ENCODE peak calls at places on chromosomes 5 and 9, in eight cellular contexts. One of them, this sample, is unnamed.

GRCh38 chr9:2227468-2227867 is 212.3 kb downstream of the SMARCA2 start:
- DNase-seq in heart left ventricle: no peak
- DNase-seq in WERI-Rb-1: no peak
- DNase-seq in stimulated activated naive CD8-positive, alpha-beta T cell treated with anti-CD3 and anti-CD28 coated beads, Interleukin-15, amount 100 ng/mL, for 72 hours: no peak
- DNase-seq in islet precursor cell: no peak
- DNase-seq in amniotic stem cell: no peak
- DNase-seq in AG10803: peak; percentile 77
- DNase-seq in COR-L47: no peak
- DNase-seq in this sample: no peak

GRCh38 chr5:97102010-97102470 is 40.4 kb downstream of the LIX1 start:
- DNase-seq in heart left ventricle: no peak
- DNase-seq in WERI-Rb-1: no peak
- DNase-seq in stimulated activated naive CD8-positive, alpha-beta T cell treated with anti-CD3 and anti-CD28 coated beads, Interleukin-15, amount 100 ng/mL, for 72 hours: no peak
- DNase-seq in islet precursor cell: peak; percentile 97
- DNase-seq in amniotic stem cell: no peak
- DNase-seq in AG10803: no peak
- DNase-seq in COR-L47: peak; percentile 73
- DNase-seq in this sample: no peak

GRCh38 chr9:95040106-95040505 is 277.4 kb downstream of the FANCC start:
- DNase-seq in heart left ventricle: no peak
- DNase-seq in WERI-Rb-1: no peak
- DNase-seq in stimulated activated naive CD8-positive, alpha-beta T cell treated with anti-CD3 and anti-CD28 coated beads, Interleukin-15, amount 100 ng/mL, for 72 hours: no peak
- DNase-seq in islet precursor cell: no peak
- DNase-seq in amniotic stem cell: no peak
- DNase-seq in AG10803: no peak
- DNase-seq in COR-L47: no peak
- DNase-seq in this sample: no peak

GRCh38 chr9:134396825-134397224 is 70.6 kb downstream of the RXRA start:
- DNase-seq in heart left ventricle: no peak
- DNase-seq in WERI-Rb-1: no peak
- DNase-seq in stimulated activated naive CD8-positive, alpha-beta T cell treated with anti-CD3 and anti-CD28 coated beads, Interleukin-15, amount 100 ng/mL, for 72 hours: no peak
- DNase-seq in islet precursor cell: no peak
- DNase-seq in amniotic stem cell: no peak
- DNase-seq in AG10803: no peak
- DNase-seq in COR-L47: no peak
- DNase-seq in this sample: peak; percentile 52

GRCh38 chr9:1837453-1838084 is 177.6 kb upstream of the SMARCA2 start:
- DNase-seq in heart left ventricle: no peak
- DNase-seq in WERI-Rb-1: peak; percentile 23
- DNase-seq in stimulated activated naive CD8-positive, alpha-beta T cell treated with anti-CD3 and anti-CD28 coated beads, Interleukin-15, amount 100 ng/mL, for 72 hours: no peak
- DNase-seq in islet precursor cell: peak; percentile 82
- DNase-seq in amniotic stem cell: no peak
- DNase-seq in AG10803: peak; percentile 40
- DNase-seq in COR-L47: no peak
- DNase-seq in this sample: peak; percentile 41

GRCh38 chr9:136345281-136346156 is 18.0 kb downstream of the DNLZ start:
- DNase-seq in heart left ventricle: peak; percentile 76
- DNase-seq in WERI-Rb-1: peak; percentile 89
- DNase-seq in stimulated activated naive CD8-positive, alpha-beta T cell treated with anti-CD3 and anti-CD28 coated beads, Interleukin-15, amount 100 ng/mL, for 72 hours: no peak
- DNase-seq in islet precursor cell: peak; percentile 92
- DNase-seq in amniotic stem cell: no peak
- DNase-seq in AG10803: peak; percentile 52
- DNase-seq in COR-L47: no peak
- DNase-seq in this sample: no peak

GRCh38 chr5:137220523-137220927 is 278.6 kb downstream of the SPOCK1 start:
- DNase-seq in heart left ventricle: no peak
- DNase-seq in WERI-Rb-1: peak; percentile 37
- DNase-seq in stimulated activated naive CD8-positive, alpha-beta T cell treated with anti-CD3 and anti-CD28 coated beads, Interleukin-15, amount 100 ng/mL, for 72 hours: no peak
- DNase-seq in islet precursor cell: peak; percentile 87
- DNase-seq in amniotic stem cell: peak; percentile 64
- DNase-seq in AG10803: peak; percentile 84
- DNase-seq in COR-L47: peak; percentile 64
- DNase-seq in this sample: peak; percentile 12

GRCh38 chr9:4024281-4024680 is 275.6 kb downstream of the GLIS3 start:
- DNase-seq in heart left ventricle: no peak
- DNase-seq in WERI-Rb-1: no peak
- DNase-seq in stimulated activated naive CD8-positive, alpha-beta T cell treated with anti-CD3 and anti-CD28 coated beads, Interleukin-15, amount 100 ng/mL, for 72 hours: no peak
- DNase-seq in islet precursor cell: no peak
- DNase-seq in amniotic stem cell: no peak
- DNase-seq in AG10803: no peak
- DNase-seq in COR-L47: no peak
- DNase-seq in this sample: no peak

GRCh38 chr5:16784843-16785791 is 151.0 kb downstream of the MYO10 start:
- DNase-seq in heart left ventricle: no peak
- DNase-seq in WERI-Rb-1: no peak
- DNase-seq in stimulated activated naive CD8-positive, alpha-beta T cell treated with anti-CD3 and anti-CD28 coated beads, Interleukin-15, amount 100 ng/mL, for 72 hours: peak; percentile 3
- DNase-seq in islet precursor cell: peak; percentile 19
- DNase-seq in amniotic stem cell: no peak
- DNase-seq in AG10803: no peak
- DNase-seq in COR-L47: no peak
- DNase-seq in this sample: no peak

GRCh38 chr5:91103353-91104061 is 279.6 kb downstream of the ARRDC3 start:
- DNase-seq in heart left ventricle: no peak
- DNase-seq in WERI-Rb-1: no peak
- DNase-seq in stimulated activated naive CD8-positive, alpha-beta T cell treated with anti-CD3 and anti-CD28 coated beads, Interleukin-15, amount 100 ng/mL, for 72 hours: no peak
- DNase-seq in islet precursor cell: no peak
- DNase-seq in amniotic stem cell: no peak
- DNase-seq in AG10803: peak; percentile 79
- DNase-seq in COR-L47: no peak
- DNase-seq in this sample: no peak

GRCh38 chr9:97794666-97795065 is 58.4 kb upstream of the FOXE1 start:
- DNase-seq in heart left ventricle: no peak
- DNase-seq in WERI-Rb-1: no peak
- DNase-seq in stimulated activated naive CD8-positive, alpha-beta T cell treated with anti-CD3 and anti-CD28 coated beads, Interleukin-15, amount 100 ng/mL, for 72 hours: no peak
- DNase-seq in islet precursor cell: peak; percentile 71
- DNase-seq in amniotic stem cell: no peak
- DNase-seq in AG10803: no peak
- DNase-seq in COR-L47: no peak
- DNase-seq in this sample: no peak

GRCh38 chr9:121556580-121556979 is 56.9 kb upstream of the GGTA1 start:
- DNase-seq in heart left ventricle: no peak
- DNase-seq in WERI-Rb-1: no peak
- DNase-seq in stimulated activated naive CD8-positive, alpha-beta T cell treated with anti-CD3 and anti-CD28 coated beads, Interleukin-15, amount 100 ng/mL, for 72 hours: no peak
- DNase-seq in islet precursor cell: no peak
- DNase-seq in amniotic stem cell: peak; percentile 88
- DNase-seq in AG10803: peak; percentile 98
- DNase-seq in COR-L47: no peak
- DNase-seq in this sample: no peak

GRCh38 chr5:158320178-158320674 is 461.3 kb upstream of the CLINT1 start:
- DNase-seq in heart left ventricle: no peak
- DNase-seq in WERI-Rb-1: no peak
- DNase-seq in stimulated activated naive CD8-positive, alpha-beta T cell treated with anti-CD3 and anti-CD28 coated beads, Interleukin-15, amount 100 ng/mL, for 72 hours: no peak
- DNase-seq in islet precursor cell: no peak
- DNase-seq in amniotic stem cell: no peak
- DNase-seq in AG10803: no peak
- DNase-seq in COR-L47: no peak
- DNase-seq in this sample: no peak

GRCh38 chr9:93830606-93831005 is 124.5 kb downstream of the BARX1 start:
- DNase-seq in heart left ventricle: no peak
- DNase-seq in WERI-Rb-1: no peak
- DNase-seq in stimulated activated naive CD8-positive, alpha-beta T cell treated with anti-CD3 and anti-CD28 coated beads, Interleukin-15, amount 100 ng/mL, for 72 hours: no peak
- DNase-seq in islet precursor cell: no peak
- DNase-seq in amniotic stem cell: no peak
- DNase-seq in AG10803: no peak
- DNase-seq in COR-L47: no peak
- DNase-seq in this sample: no peak

GRCh38 chr5:74052441-74052840 is 426.4 kb downstream of the ARHGEF28 start:
- DNase-seq in heart left ventricle: no peak
- DNase-seq in WERI-Rb-1: no peak
- DNase-seq in stimulated activated naive CD8-positive, alpha-beta T cell treated with anti-CD3 and anti-CD28 coated beads, Interleukin-15, amount 100 ng/mL, for 72 hours: no peak
- DNase-seq in islet precursor cell: no peak
- DNase-seq in amniotic stem cell: no peak
- DNase-seq in AG10803: no peak
- DNase-seq in COR-L47: no peak
- DNase-seq in this sample: no peak

GRCh38 chr9:124652203-124652992 is 118.7 kb downstream of the NR6A1 start:
- DNase-seq in heart left ventricle: peak; percentile 28
- DNase-seq in WERI-Rb-1: no peak
- DNase-seq in stimulated activated naive CD8-positive, alpha-beta T cell treated with anti-CD3 and anti-CD28 coated beads, Interleukin-15, amount 100 ng/mL, for 72 hours: no peak
- DNase-seq in islet precursor cell: peak; percentile 93
- DNase-seq in amniotic stem cell: peak; percentile 82
- DNase-seq in AG10803: peak; percentile 99
- DNase-seq in COR-L47: no peak
- DNase-seq in this sample: no peak

GRCh38 chr5:53423724-53424123 is 56.7 kb upstream of the FST start:
- DNase-seq in heart left ventricle: no peak
- DNase-seq in WERI-Rb-1: no peak
- DNase-seq in stimulated activated naive CD8-positive, alpha-beta T cell treated with anti-CD3 and anti-CD28 coated beads, Interleukin-15, amount 100 ng/mL, for 72 hours: no peak
- DNase-seq in islet precursor cell: no peak
- DNase-seq in amniotic stem cell: no peak
- DNase-seq in AG10803: peak; percentile 69
- DNase-seq in COR-L47: no peak
- DNase-seq in this sample: no peak

GRCh38 chr5:77186990-77187389 is 23.5 kb upstream of the PDE8B start:
- DNase-seq in heart left ventricle: no peak
- DNase-seq in WERI-Rb-1: no peak
- DNase-seq in stimulated activated naive CD8-positive, alpha-beta T cell treated with anti-CD3 and anti-CD28 coated beads, Interleukin-15, amount 100 ng/mL, for 72 hours: no peak
- DNase-seq in islet precursor cell: no peak
- DNase-seq in amniotic stem cell: no peak
- DNase-seq in AG10803: no peak
- DNase-seq in COR-L47: no peak
- DNase-seq in this sample: no peak

GRCh38 chr9:81984911-81985310 is 3.7 kb upstream of the SPATA31D1 start:
- DNase-seq in heart left ventricle: no peak
- DNase-seq in WERI-Rb-1: no peak
- DNase-seq in stimulated activated naive CD8-positive, alpha-beta T cell treated with anti-CD3 and anti-CD28 coated beads, Interleukin-15, amount 100 ng/mL, for 72 hours: no peak
- DNase-seq in islet precursor cell: no peak
- DNase-seq in amniotic stem cell: no peak
- DNase-seq in AG10803: no peak
- DNase-seq in COR-L47: no peak
- DNase-seq in this sample: no peak

GRCh38 chr9:109793196-109793595 is 13.2 kb downstream of the PALM2AKAP2 start:
- DNase-seq in heart left ventricle: no peak
- DNase-seq in WERI-Rb-1: no peak
- DNase-seq in stimulated activated naive CD8-positive, alpha-beta T cell treated with anti-CD3 and anti-CD28 coated beads, Interleukin-15, amount 100 ng/mL, for 72 hours: no peak
- DNase-seq in islet precursor cell: peak; percentile 79
- DNase-seq in amniotic stem cell: peak; percentile 70
- DNase-seq in AG10803: peak; percentile 95
- DNase-seq in COR-L47: no peak
- DNase-seq in this sample: no peak

GRCh38 chr9:114856210-114856941 is 50.5 kb upstream of the TNFSF15 start:
- DNase-seq in heart left ventricle: peak; percentile 21
- DNase-seq in WERI-Rb-1: no peak
- DNase-seq in stimulated activated naive CD8-positive, alpha-beta T cell treated with anti-CD3 and anti-CD28 coated beads, Interleukin-15, amount 100 ng/mL, for 72 hours: no peak
- DNase-seq in islet precursor cell: no peak
- DNase-seq in amniotic stem cell: peak; percentile 55
- DNase-seq in AG10803: peak; percentile 92
- DNase-seq in COR-L47: no peak
- DNase-seq in this sample: no peak

GRCh38 chr9:81074261-81074660 is 615.1 kb downstream of the TLE1 start:
- DNase-seq in heart left ventricle: no peak
- DNase-seq in WERI-Rb-1: no peak
- DNase-seq in stimulated activated naive CD8-positive, alpha-beta T cell treated with anti-CD3 and anti-CD28 coated beads, Interleukin-15, amount 100 ng/mL, for 72 hours: no peak
- DNase-seq in islet precursor cell: no peak
- DNase-seq in amniotic stem cell: no peak
- DNase-seq in AG10803: no peak
- DNase-seq in COR-L47: no peak
- DNase-seq in this sample: no peak

GRCh38 chr9:91898451-91899433 is 51.3 kb downstream of the ROR2 start:
- DNase-seq in heart left ventricle: no peak
- DNase-seq in WERI-Rb-1: peak; percentile 61
- DNase-seq in stimulated activated naive CD8-positive, alpha-beta T cell treated with anti-CD3 and anti-CD28 coated beads, Interleukin-15, amount 100 ng/mL, for 72 hours: no peak
- DNase-seq in islet precursor cell: peak; percentile 66
- DNase-seq in amniotic stem cell: no peak
- DNase-seq in AG10803: peak; percentile 14
- DNase-seq in COR-L47: peak; percentile 39
- DNase-seq in this sample: peak; percentile 23

GRCh38 chr9:138038244-138038671 is 160.7 kb downstream of the CACNA1B start:
- DNase-seq in heart left ventricle: peak; percentile 16
- DNase-seq in WERI-Rb-1: peak; percentile 1
- DNase-seq in stimulated activated naive CD8-positive, alpha-beta T cell treated with anti-CD3 and anti-CD28 coated beads, Interleukin-15, amount 100 ng/mL, for 72 hours: no peak
- DNase-seq in islet precursor cell: peak; percentile 84
- DNase-seq in amniotic stem cell: no peak
- DNase-seq in AG10803: no peak
- DNase-seq in COR-L47: no peak
- DNase-seq in this sample: no peak

GRCh38 chr9:109258619-109259321 is 62.1 kb downstream of the EPB41L4B start:
- DNase-seq in heart left ventricle: no peak
- DNase-seq in WERI-Rb-1: peak; percentile 28
- DNase-seq in stimulated activated naive CD8-positive, alpha-beta T cell treated with anti-CD3 and anti-CD28 coated beads, Interleukin-15, amount 100 ng/mL, for 72 hours: no peak
- DNase-seq in islet precursor cell: peak; percentile 67
- DNase-seq in amniotic stem cell: no peak
- DNase-seq in AG10803: no peak
- DNase-seq in COR-L47: peak; percentile 59
- DNase-seq in this sample: no peak

GRCh38 chr9:36765468-36766341 is 193.0 kb downstream of the MELK start:
- DNase-seq in heart left ventricle: peak; percentile 47
- DNase-seq in WERI-Rb-1: peak; percentile 25
- DNase-seq in stimulated activated naive CD8-positive, alpha-beta T cell treated with anti-CD3 and anti-CD28 coated beads, Interleukin-15, amount 100 ng/mL, for 72 hours: peak; percentile 93
- DNase-seq in islet precursor cell: peak; percentile 79
- DNase-seq in amniotic stem cell: no peak
- DNase-seq in AG10803: peak; percentile 43
- DNase-seq in COR-L47: peak; percentile 96
- DNase-seq in this sample: peak; percentile 92

GRCh38 chr5:39294736-39295135 is 69.6 kb downstream of the C9 start:
- DNase-seq in heart left ventricle: no peak
- DNase-seq in WERI-Rb-1: no peak
- DNase-seq in stimulated activated naive CD8-positive, alpha-beta T cell treated with anti-CD3 and anti-CD28 coated beads, Interleukin-15, amount 100 ng/mL, for 72 hours: no peak
- DNase-seq in islet precursor cell: no peak
- DNase-seq in amniotic stem cell: no peak
- DNase-seq in AG10803: no peak
- DNase-seq in COR-L47: no peak
- DNase-seq in this sample: no peak

GRCh38 chr9:112037281-112038016 is 137.6 kb downstream of the SUSD1 start:
- DNase-seq in heart left ventricle: no peak
- DNase-seq in WERI-Rb-1: no peak
- DNase-seq in stimulated activated naive CD8-positive, alpha-beta T cell treated with anti-CD3 and anti-CD28 coated beads, Interleukin-15, amount 100 ng/mL, for 72 hours: peak; percentile 70
- DNase-seq in islet precursor cell: no peak
- DNase-seq in amniotic stem cell: peak; percentile 44
- DNase-seq in AG10803: peak; percentile 99
- DNase-seq in COR-L47: no peak
- DNase-seq in this sample: peak; percentile 94

GRCh38 chr5:84393969-84394368 is 9.3 kb upstream of the EDIL3 start:
- DNase-seq in heart left ventricle: no peak
- DNase-seq in WERI-Rb-1: no peak
- DNase-seq in stimulated activated naive CD8-positive, alpha-beta T cell treated with anti-CD3 and anti-CD28 coated beads, Interleukin-15, amount 100 ng/mL, for 72 hours: no peak
- DNase-seq in islet precursor cell: no peak
- DNase-seq in amniotic stem cell: peak; percentile 81
- DNase-seq in AG10803: peak; percentile 42
- DNase-seq in COR-L47: no peak
- DNase-seq in this sample: no peak

GRCh38 chr9:129569506-129570449 is 51.1 kb downstream of the C9orf50 start:
- DNase-seq in heart left ventricle: no peak
- DNase-seq in WERI-Rb-1: peak; percentile 82
- DNase-seq in stimulated activated naive CD8-positive, alpha-beta T cell treated with anti-CD3 and anti-CD28 coated beads, Interleukin-15, amount 100 ng/mL, for 72 hours: no peak
- DNase-seq in islet precursor cell: peak; percentile 78
- DNase-seq in amniotic stem cell: no peak
- DNase-seq in AG10803: peak; percentile 44
- DNase-seq in COR-L47: no peak
- DNase-seq in this sample: peak; percentile 37

GRCh38 chr9:3161912-3162311 is 318.0 kb upstream of the PUM3 start:
- DNase-seq in heart left ventricle: no peak
- DNase-seq in WERI-Rb-1: no peak
- DNase-seq in stimulated activated naive CD8-positive, alpha-beta T cell treated with anti-CD3 and anti-CD28 coated beads, Interleukin-15, amount 100 ng/mL, for 72 hours: no peak
- DNase-seq in islet precursor cell: no peak
- DNase-seq in amniotic stem cell: no peak
- DNase-seq in AG10803: no peak
- DNase-seq in COR-L47: no peak
- DNase-seq in this sample: no peak

GRCh38 chr5:68478306-68479091 is 262.9 kb downstream of the PIK3R1 start:
- DNase-seq in heart left ventricle: no peak
- DNase-seq in WERI-Rb-1: no peak
- DNase-seq in stimulated activated naive CD8-positive, alpha-beta T cell treated with anti-CD3 and anti-CD28 coated beads, Interleukin-15, amount 100 ng/mL, for 72 hours: no peak
- DNase-seq in islet precursor cell: no peak
- DNase-seq in amniotic stem cell: no peak
- DNase-seq in AG10803: peak; percentile 93
- DNase-seq in COR-L47: no peak
- DNase-seq in this sample: no peak

GRCh38 chr9:93680445-93681315 is 104.3 kb downstream of the PHF2 start:
- DNase-seq in heart left ventricle: peak; percentile 14
- DNase-seq in WERI-Rb-1: peak; percentile 8
- DNase-seq in stimulated activated naive CD8-positive, alpha-beta T cell treated with anti-CD3 and anti-CD28 coated beads, Interleukin-15, amount 100 ng/mL, for 72 hours: no peak
- DNase-seq in islet precursor cell: peak; percentile 54
- DNase-seq in amniotic stem cell: no peak
- DNase-seq in AG10803: no peak
- DNase-seq in COR-L47: no peak
- DNase-seq in this sample: no peak

GRCh38 chr5:55160493-55161209 is 680 bp downstream of the GPX8 start:
- DNase-seq in heart left ventricle: peak; percentile 50
- DNase-seq in WERI-Rb-1: no peak
- DNase-seq in stimulated activated naive CD8-positive, alpha-beta T cell treated with anti-CD3 and anti-CD28 coated beads, Interleukin-15, amount 100 ng/mL, for 72 hours: no peak
- DNase-seq in islet precursor cell: peak; percentile 90
- DNase-seq in amniotic stem cell: peak; percentile 87
- DNase-seq in AG10803: peak; percentile 96
- DNase-seq in COR-L47: no peak
- DNase-seq in this sample: no peak